ENCODE peak calls at places on chromosomes 4 and X, in ten cellular contexts. S, H, T, J, N, A, Y, G, U and I are unnamed samples.

GRCh38 chr4:2270341-2271165 is 8.6 kb upstream of the MXD4 start:
- DNase-seq in S (no peak), H (no peak), T (no peak), J (no peak), N (no peak), A (no peak), Y (no peak), G (no peak), U (no peak), I (no peak)

GRCh38 chrX:9885150-9885549 is 82.0 kb upstream of the CLDN34 start:
- DNase-seq in S (peak), H (peak), T (peak), J (peak), N (peak), A (no peak), Y (no peak), G (peak), U (no peak), I (peak)

GRCh38 chr4:23058113-23058512 is 365.4 kb downstream of the GBA3 start:
- DNase-seq in S (no peak), H (no peak), T (no peak), J (no peak), N (no peak), A (no peak), Y (no peak), G (no peak), U (no peak), I (no peak)

GRCh38 chr4:186946682-186947294 is 223.1 kb upstream of the FAT1 start:
- DNase-seq in S (no peak), H (no peak), T (peak), J (peak), N (peak), A (no peak), Y (no peak), G (peak), U (no peak), I (no peak)

GRCh38 chrX:133335027-133335426 is 80.3 kb downstream of the GPC4 start:
- DNase-seq in S (no peak), H (peak), T (peak), J (peak), N (no peak), A (no peak), Y (no peak), G (no peak), U (no peak), I (no peak)

GRCh38 chrX:69538321-69538876 is 34.3 kb downstream of the NALF2 start:
- DNase-seq in S (peak), H (peak), T (peak), J (peak), N (peak), A (no peak), Y (no peak), G (peak), U (peak), I (peak)

GRCh38 chrX:132388371-132388770 is 100.5 kb downstream of the MBNL3 start:
- DNase-seq in S (no peak), H (no peak), T (no peak), J (no peak), N (no peak), A (no peak), Y (no peak), G (no peak), U (no peak), I (no peak)

GRCh38 chrX:71098302-71098701 is 2.7 kb downstream of the FOXO4 start:
- DNase-seq in S (peak), H (peak), T (peak), J (peak), N (peak), A (no peak), Y (no peak), G (no peak), U (no peak), I (no peak)

GRCh38 chr4:1596393-1596792 is 87.7 kb downstream of the FAM53A start:
- DNase-seq in S (peak), H (no peak), T (no peak), J (no peak), N (no peak), A (no peak), Y (no peak), G (no peak), U (no peak), I (no peak)

GRCh38 chrX:110104078-110104477 is 101.2 kb downstream of the TMEM164 start:
- DNase-seq in S (no peak), H (no peak), T (no peak), J (no peak), N (no peak), A (no peak), Y (no peak), G (no peak), U (no peak), I (no peak)

GRCh38 chr4:121154103-121154515 is 10.0 kb downstream of the TNIP3 start:
- DNase-seq in S (no peak), H (no peak), T (no peak), J (no peak), N (no peak), A (no peak), Y (no peak), G (no peak), U (no peak), I (no peak)

GRCh38 chr4:12844111-12844510 is 640.0 kb downstream of the RAB28 start:
- DNase-seq in S (no peak), H (no peak), T (no peak), J (no peak), N (no peak), A (no peak), Y (no peak), G (no peak), U (no peak), I (no peak)

GRCh38 chrX:151920101-151920500 is 7.4 kb downstream of the MAGEA4 start:
- DNase-seq in S (no peak), H (no peak), T (no peak), J (no peak), N (no peak), A (no peak), Y (no peak), G (no peak), U (no peak), I (no peak)

GRCh38 chr4:122003335-122003734 is 51.5 kb upstream of the TRPC3 start:
- DNase-seq in S (no peak), H (no peak), T (peak), J (no peak), N (peak), A (no peak), Y (no peak), G (peak), U (no peak), I (no peak)

GRCh38 chr4:72243641-72244040 is 211.8 kb downstream of the NPFFR2 start:
- DNase-seq in S (no peak), H (no peak), T (no peak), J (no peak), N (no peak), A (no peak), Y (no peak), G (no peak), U (no peak), I (no peak)

GRCh38 chr4:18529482-18529881 is 507.9 kb upstream of the LCORL start:
- DNase-seq in S (no peak), H (no peak), T (no peak), J (no peak), N (no peak), A (no peak), Y (no peak), G (no peak), U (no peak), I (no peak)

GRCh38 chrX:30906726-30907125 is 17.7 kb upstream of the TAB3 start:
- DNase-seq in S (no peak), H (peak), T (no peak), J (peak), N (no peak), A (peak), Y (no peak), G (no peak), U (no peak), I (no peak)

GRCh38 chr4:32417113-32417704 is 1697.0 kb downstream of the PCDH7 start:
- DNase-seq in S (no peak), H (no peak), T (no peak), J (no peak), N (no peak), A (no peak), Y (no peak), G (no peak), U (no peak), I (no peak)
- TF ChIP-seq CTCF in S (no peak), H (no peak), T (peak), J (no peak), N (peak), A (no peak), Y (peak), G (peak), U (peak), I (peak)

GRCh38 chr4:95290702-95291101 is 258.1 kb downstream of the UNC5C start:
- DNase-seq in S (no peak), H (no peak), T (no peak), J (no peak), N (no peak), A (no peak), Y (no peak), G (no peak), U (no peak), I (no peak)
- TF ChIP-seq CTCF in S (no peak), H (no peak), T (no peak), J (no peak), N (no peak), A (no peak), Y (no peak), G (no peak), U (no peak), I (no peak)

DNA sequence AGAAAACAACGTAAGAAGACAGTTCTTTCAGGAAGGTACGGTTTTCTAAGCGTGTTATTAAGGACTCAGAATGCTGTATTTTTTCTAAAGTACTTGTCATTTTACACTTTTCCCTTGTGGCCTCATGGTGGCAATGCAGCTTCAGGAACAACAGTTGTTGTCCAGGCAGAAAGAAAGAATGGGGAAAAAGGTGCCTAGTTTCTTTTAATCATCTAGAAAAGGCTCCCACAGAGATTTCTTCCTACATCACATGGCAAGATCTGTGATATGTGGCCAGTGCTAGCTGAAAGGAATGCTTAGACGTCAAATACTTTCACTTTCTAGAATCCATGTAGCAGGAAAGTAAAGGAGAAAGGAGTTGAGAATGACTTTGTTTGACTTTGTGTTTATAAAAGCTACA is 49.0 kb upstream of the TRAM1L1 start:
- DNase-seq in S (no peak), H (peak), T (peak), J (peak), N (peak), A (no peak), Y (peak), G (peak), U (no peak), I (no peak)
- TF ChIP-seq CTCF in S (peak), H (peak), T (peak), J (peak), N (peak), A (peak), Y (peak), G (peak), U (peak), I (peak)

GRCh38 chrX:65451663-65452062 is 82.9 kb downstream of the LAS1L start:
- DNase-seq in S (no peak), H (no peak), T (peak), J (peak), N (peak), A (no peak), Y (no peak), G (no peak), U (no peak), I (no peak)
- TF ChIP-seq CTCF in S (peak), H (peak), T (peak), J (peak), N (peak), A (peak), Y (peak), G (peak), U (peak), I (peak)

DNA sequence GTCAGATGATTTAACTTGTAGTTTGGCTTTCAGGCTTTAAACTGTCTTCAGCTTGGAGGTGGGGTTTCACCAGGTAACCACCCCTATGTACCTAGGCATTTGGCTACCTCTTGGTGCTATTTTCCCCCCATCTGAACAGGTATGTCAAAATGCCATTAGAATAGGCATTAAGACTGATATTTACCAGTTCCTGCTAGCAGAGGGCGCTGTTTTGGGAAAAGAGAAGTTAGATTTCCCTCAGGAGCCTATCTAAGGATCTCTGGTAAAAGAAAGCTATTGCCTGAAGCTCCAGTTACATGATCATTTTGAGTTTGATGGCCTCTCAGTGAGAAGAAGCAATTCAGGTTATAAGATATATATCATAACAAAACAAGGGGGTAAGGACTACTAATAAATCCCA is 879.1 kb downstream of the SH3BGRL start:
- DNase-seq in S (no peak), H (no peak), T (no peak), J (no peak), N (peak), A (no peak), Y (no peak), G (no peak), U (no peak), I (no peak)
- TF ChIP-seq CTCF in S (no peak), H (no peak), T (no peak), J (no peak), N (peak), A (no peak), Y (no peak), G (peak), U (no peak), I (no peak)